ENCODE peak calls at places on chromosomes 5 and 9, in nine cellular contexts. J, L, K, T, S, H, R, Y and Z are unnamed samples.
A peak's percentile ranks its signal among the peaks of the same experiment; 100 is the strongest.

GRCh38 chr5:58025825-58026224 is 434.1 kb downstream of the PLK2 start:
- DNase-seq in J (no peak), L (no peak), K (no peak), T (no peak), S (no peak), H (no peak), R (no peak), Y (no peak), Z (no peak)

GRCh38 chr5:98470747-98471146 is 302.7 kb upstream of the RGMB start:
- DNase-seq in J (no peak), L (no peak), K (no peak), T (peak; percentile 6), S (no peak), H (no peak), R (no peak), Y (no peak), Z (no peak)

GRCh38 chr5:92838253-92838652 is 742.8 kb downstream of the NR2F1-AS1 start:
- DNase-seq in J (no peak), L (no peak), K (peak; percentile 34), T (no peak), S (no peak), H (peak; percentile 12), R (no peak), Y (peak; percentile 8), Z (no peak)

GRCh38 chr5:56587381-56588124 is 227.8 kb upstream of the MAP3K1 start:
- DNase-seq in J (no peak), L (no peak), K (no peak), T (no peak), S (no peak), H (no peak), R (no peak), Y (no peak), Z (peak; percentile 81)

GRCh38 chr9:96293481-96293880 is 8.5 kb downstream of the HSD17B3 start:
- DNase-seq in J (peak; percentile 27), L (no peak), K (no peak), T (peak; percentile 24), S (peak; percentile 33), H (peak; percentile 36), R (no peak), Y (no peak), Z (no peak)

GRCh38 chr5:83564069-83564749 is 92.7 kb downstream of the VCAN start:
- DNase-seq in J (peak; percentile 44), L (no peak), K (peak; percentile 50), T (no peak), S (no peak), H (peak; percentile 75), R (peak; percentile 19), Y (peak; percentile 43), Z (peak; percentile 42)

GRCh38 chr5:10987881-10988504 is 227.0 kb upstream of the DAP start:
- DNase-seq in J (peak; percentile 10), L (peak; percentile 25), K (peak; percentile 84), T (no peak), S (peak; percentile 25), H (no peak), R (peak; percentile 28), Y (peak; percentile 85), Z (peak; percentile 39)

GRCh38 chr9:123929177-123929869 is 603 bp downstream of the DENND1A start:
- DNase-seq in J (no peak), L (no peak), K (peak; percentile 35), T (no peak), S (no peak), H (no peak), R (peak; percentile 37), Y (peak; percentile 66), Z (no peak)

GRCh38 chr5:160970605-160971191 is 118.7 kb upstream of the ATP10B start:
- DNase-seq in J (no peak), L (no peak), K (peak; percentile 49), T (no peak), S (no peak), H (no peak), R (no peak), Y (peak; percentile 15), Z (peak; percentile 8)

GRCh38 chr5:179623906-179624741 is 653 bp upstream of the HNRNPH1 start:
- DNase-seq in J (peak; percentile 91), L (no peak), K (peak; percentile 88), T (peak; percentile 85), S (peak; percentile 86), H (peak; percentile 71), R (no peak), Y (peak; percentile 71), Z (no peak)

GRCh38 chr9:85212887-85213286 is 528.9 kb downstream of the AGTPBP1 start:
- DNase-seq in J (peak; percentile 98), L (no peak), K (no peak), T (peak; percentile 98), S (peak; percentile 90), H (peak; percentile 65), R (no peak), Y (no peak), Z (no peak)

GRCh38 chr9:3527653-3527960 is 1.8 kb upstream of the RFX3 start:
- DNase-seq in J (no peak), L (no peak), K (no peak), T (no peak), S (no peak), H (no peak), R (no peak), Y (peak; percentile 57), Z (peak; percentile 15)

GRCh38 chr9:138040446-138041430 is 163.2 kb downstream of the CACNA1B start:
- DNase-seq in J (no peak), L (no peak), K (peak; percentile 0), T (no peak), S (no peak), H (no peak), R (no peak), Y (no peak), Z (no peak)

GRCh38 chr9:28212979-28213378 is 639.7 kb upstream of the C9orf72 start:
- DNase-seq in J (peak; percentile 87), L (no peak), K (no peak), T (peak; percentile 83), S (peak; percentile 40), H (peak; percentile 23), R (no peak), Y (peak; percentile 1), Z (no peak)

GRCh38 chr5:124157320-124157719 is 589.1 kb downstream of the ZNF608 start:
- DNase-seq in J (no peak), L (no peak), K (no peak), T (no peak), S (peak; percentile 5), H (no peak), R (no peak), Y (peak; percentile 42), Z (no peak)

GRCh38 chr5:149671544-149671943 is 58.6 kb upstream of the PPARGC1B start:
- DNase-seq in J (no peak), L (no peak), K (no peak), T (no peak), S (no peak), H (no peak), R (no peak), Y (no peak), Z (no peak)

GRCh38 chr5:149677721-149678120 is 52.4 kb upstream of the PPARGC1B start:
- DNase-seq in J (no peak), L (peak; percentile 28), K (no peak), T (no peak), S (no peak), H (no peak), R (no peak), Y (peak; percentile 54), Z (no peak)

GRCh38 chr5:149672701-149673455 is 57.2 kb upstream of the PPARGC1B start:
- DNase-seq in J (no peak), L (no peak), K (no peak), T (no peak), S (no peak), H (no peak), R (no peak), Y (no peak), Z (no peak)

GRCh38 chr5:149674686-149675085 is 55.4 kb upstream of the PPARGC1B start:
- DNase-seq in J (no peak), L (no peak), K (no peak), T (no peak), S (no peak), H (no peak), R (no peak), Y (peak; percentile 24), Z (no peak)

GRCh38 chr5:149675467-149676201 is 54.5 kb upstream of the PPARGC1B start:
- DNase-seq in J (no peak), L (no peak), K (no peak), T (no peak), S (no peak), H (no peak), R (no peak), Y (no peak), Z (no peak)
- H3K4me3 ChIP-seq in J (no peak overlapping the region), L (no peak overlapping the region), K (no peak overlapping the region), T (no peak overlapping the region), S (no peak overlapping the region), H (no peak overlapping the region), R (no peak overlapping the region), Y (no peak overlapping the region), Z (no peak overlapping the region)

GRCh38 chr5:90398726-90399125 is 10.8 kb downstream of the CETN3 start:
- DNase-seq in J (no peak), L (no peak), K (no peak), T (no peak), S (no peak), H (no peak), R (no peak), Y (no peak), Z (no peak)
- H3K4me3 ChIP-seq in J (no peak overlapping the region), L (no peak overlapping the region), K (no peak overlapping the region), T (no peak overlapping the region), S (no peak overlapping the region), H (no peak overlapping the region), R (no peak overlapping the region), Y (no peak overlapping the region), Z (no peak overlapping the region)

DNA sequence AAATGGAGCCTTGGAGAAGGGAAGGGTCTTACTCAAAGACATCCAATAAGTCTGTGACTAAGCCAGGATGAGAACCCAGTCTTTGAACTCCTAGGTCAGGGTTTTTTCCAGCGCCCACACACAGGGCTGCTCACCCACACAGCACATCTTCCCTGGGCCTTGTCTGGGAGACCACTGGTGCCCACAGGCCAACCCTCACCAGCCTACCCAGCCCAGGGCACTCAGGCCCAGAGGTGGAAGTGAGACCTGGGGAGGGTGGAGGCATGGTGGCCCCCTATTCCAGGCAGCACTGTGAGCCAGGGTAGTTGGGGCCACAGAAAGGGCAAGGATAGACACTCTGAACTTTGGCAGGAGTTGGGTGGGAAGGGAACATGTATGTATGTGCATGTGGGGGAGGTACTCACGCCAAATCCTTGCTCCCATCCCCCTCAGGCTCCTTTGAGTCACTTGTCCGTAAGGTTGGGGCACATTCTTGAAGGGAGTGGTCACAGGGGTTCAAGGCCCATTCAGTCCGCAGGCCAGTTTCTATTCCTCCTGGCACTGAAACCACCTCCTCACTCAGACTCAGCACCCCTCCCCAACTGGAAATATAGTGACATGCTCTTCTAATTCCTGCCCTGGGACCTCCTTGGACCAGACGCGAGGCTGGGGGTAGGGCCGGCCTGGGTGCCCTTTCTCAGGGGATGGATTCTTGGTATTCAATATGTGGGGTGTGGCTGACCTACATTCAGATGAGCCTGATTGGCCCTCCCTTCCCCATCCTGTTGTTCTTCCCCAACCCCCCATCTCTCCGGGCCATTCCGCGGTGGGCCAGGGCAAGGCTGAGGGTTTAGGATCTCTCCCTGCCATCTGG is 2.9 kb upstream of the SLC4A9 start:
- DNase-seq in J (no peak), L (no peak), K (no peak), T (no peak), S (no peak), H (no peak), R (no peak), Y (peak; percentile 35), Z (no peak)
- H3K4me3 ChIP-seq in J (no peak overlapping the region), L (no peak overlapping the region), K (no peak overlapping the region), T (no peak overlapping the region), S (no peak overlapping the region), H (no peak overlapping the region), R (peak overlapping the region; percentile 5), Y (no peak overlapping the region), Z (peak overlapping the region; percentile 29)

DNA sequence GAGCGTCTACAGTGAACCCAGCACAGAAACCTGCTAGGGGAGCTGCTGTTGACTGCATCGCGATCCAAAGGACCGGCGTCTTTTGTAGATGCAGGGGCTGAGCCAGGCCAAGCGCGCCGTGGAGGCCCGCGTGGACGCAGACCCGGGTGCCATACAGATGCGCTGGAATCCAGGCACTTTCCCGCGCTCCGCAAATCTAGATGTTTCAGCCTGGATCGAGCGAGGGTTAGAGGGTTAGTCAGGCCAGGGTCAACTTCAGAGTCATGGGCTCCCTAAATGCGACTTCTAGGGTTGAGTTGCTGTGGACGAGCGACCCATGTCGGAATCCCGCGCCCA is 941 bp upstream of the TCF7 start:
- DNase-seq in J (no peak), L (no peak), K (no peak), T (no peak), S (no peak), H (no peak), R (peak; percentile 45), Y (no peak), Z (no peak)
- H3K4me3 ChIP-seq in J (no peak overlapping the region), L (peak overlapping the region; percentile 73), K (peak overlapping the region; percentile 75), T (peak overlapping the region; percentile 63), S (no peak overlapping the region), H (no peak overlapping the region), R (peak overlapping the region; percentile 72), Y (peak overlapping the region; percentile 68), Z (peak overlapping the region; percentile 69)